ENCODE peak calls at places on chromosomes 1 and 21, in ten cellular contexts. One of them, this sample, is unnamed.

GRCh38 chr1:148317288-148317985 is 165.4 kb upstream of the NBPF11 start:
- DNase-seq in CD4-positive, alpha-beta T cell: no peak
- DNase-seq in BE2C: no peak
- DNase-seq in thoracic aorta: no peak
- DNase-seq in heart left ventricle: no peak
- DNase-seq in neural crest cell: no peak
- DNase-seq in left ventricle myocardium inferior: no peak
- DNase-seq in AG09309: no peak
- DNase-seq in GM13977: no peak
- DNase-seq in SK-N-SH: no peak
- DNase-seq in this sample: no peak

GRCh38 chr21:37220433-37220980 is 46.6 kb downstream of the VPS26C start:
- DNase-seq in CD4-positive, alpha-beta T cell: no peak
- DNase-seq in BE2C: no peak
- DNase-seq in thoracic aorta: no peak
- DNase-seq in heart left ventricle: no peak
- DNase-seq in neural crest cell: no peak
- DNase-seq in left ventricle myocardium inferior: no peak
- DNase-seq in AG09309: no peak
- DNase-seq in GM13977: peak
- DNase-seq in SK-N-SH: peak
- DNase-seq in this sample: no peak

GRCh38 chr1:162218975-162219374 is 149.5 kb downstream of the NOS1AP start:
- DNase-seq in CD4-positive, alpha-beta T cell: no peak
- DNase-seq in BE2C: no peak
- DNase-seq in thoracic aorta: no peak
- DNase-seq in heart left ventricle: no peak
- DNase-seq in neural crest cell: no peak
- DNase-seq in left ventricle myocardium inferior: no peak
- DNase-seq in AG09309: no peak
- DNase-seq in GM13977: no peak
- DNase-seq in SK-N-SH: no peak
- DNase-seq in this sample: no peak

GRCh38 chr1:173043253-173043652 is 7.5 kb downstream of the TNFSF18 start:
- DNase-seq in CD4-positive, alpha-beta T cell: no peak
- DNase-seq in BE2C: no peak
- DNase-seq in thoracic aorta: no peak
- DNase-seq in heart left ventricle: no peak
- DNase-seq in neural crest cell: no peak
- DNase-seq in left ventricle myocardium inferior: no peak
- DNase-seq in AG09309: no peak
- DNase-seq in GM13977: no peak
- DNase-seq in SK-N-SH: no peak
- DNase-seq in this sample: no peak

GRCh38 chr1:230066036-230066435 is 1.0 kb upstream of the GALNT2 start:
- DNase-seq in CD4-positive, alpha-beta T cell: no peak
- DNase-seq in BE2C: no peak
- DNase-seq in thoracic aorta: no peak
- DNase-seq in heart left ventricle: no peak
- DNase-seq in neural crest cell: no peak
- DNase-seq in left ventricle myocardium inferior: no peak
- DNase-seq in AG09309: no peak
- DNase-seq in GM13977: no peak
- DNase-seq in SK-N-SH: no peak
- DNase-seq in this sample: no peak

GRCh38 chr1:162873671-162874666 is 13.0 kb upstream of the CCDC190 start:
- DNase-seq in CD4-positive, alpha-beta T cell: no peak
- DNase-seq in BE2C: no peak
- DNase-seq in thoracic aorta: no peak
- DNase-seq in heart left ventricle: no peak
- DNase-seq in neural crest cell: no peak
- DNase-seq in left ventricle myocardium inferior: no peak
- DNase-seq in AG09309: peak
- DNase-seq in GM13977: no peak
- DNase-seq in SK-N-SH: no peak
- DNase-seq in this sample: no peak

GRCh38 chr1:182626527-182626926 is 22.3 kb upstream of the RGS16 start:
- DNase-seq in CD4-positive, alpha-beta T cell: no peak
- DNase-seq in BE2C: no peak
- DNase-seq in thoracic aorta: no peak
- DNase-seq in heart left ventricle: no peak
- DNase-seq in neural crest cell: no peak
- DNase-seq in left ventricle myocardium inferior: no peak
- DNase-seq in AG09309: no peak
- DNase-seq in GM13977: no peak
- DNase-seq in SK-N-SH: no peak
- DNase-seq in this sample: no peak

GRCh38 chr1:22662318-22662717 is 9.3 kb downstream of the C1QB start:
- DNase-seq in CD4-positive, alpha-beta T cell: no peak
- DNase-seq in BE2C: peak
- DNase-seq in thoracic aorta: no peak
- DNase-seq in heart left ventricle: peak
- DNase-seq in neural crest cell: no peak
- DNase-seq in left ventricle myocardium inferior: peak
- DNase-seq in AG09309: no peak
- DNase-seq in GM13977: peak
- DNase-seq in SK-N-SH: peak
- DNase-seq in this sample: peak

GRCh38 chr21:27101533-27101932 is 134.6 kb upstream of the ADAMTS5 start:
- DNase-seq in CD4-positive, alpha-beta T cell: no peak
- DNase-seq in BE2C: no peak
- DNase-seq in thoracic aorta: no peak
- DNase-seq in heart left ventricle: no peak
- DNase-seq in neural crest cell: no peak
- DNase-seq in left ventricle myocardium inferior: no peak
- DNase-seq in AG09309: no peak
- DNase-seq in GM13977: no peak
- DNase-seq in SK-N-SH: no peak
- DNase-seq in this sample: no peak

GRCh38 chr1:174974711-174975111 is 25.0 kb upstream of the CACYBP start:
- DNase-seq in CD4-positive, alpha-beta T cell: no peak
- DNase-seq in BE2C: peak
- DNase-seq in thoracic aorta: no peak
- DNase-seq in heart left ventricle: peak
- DNase-seq in neural crest cell: no peak
- DNase-seq in left ventricle myocardium inferior: peak
- DNase-seq in AG09309: no peak
- DNase-seq in GM13977: no peak
- DNase-seq in SK-N-SH: peak
- DNase-seq in this sample: peak

GRCh38 chr1:176448340-176448739 is 14.6 kb upstream of the PAPPA2 start:
- DNase-seq in CD4-positive, alpha-beta T cell: no peak
- DNase-seq in BE2C: no peak
- DNase-seq in thoracic aorta: no peak
- DNase-seq in heart left ventricle: no peak
- DNase-seq in neural crest cell: no peak
- DNase-seq in left ventricle myocardium inferior: no peak
- DNase-seq in AG09309: no peak
- DNase-seq in GM13977: no peak
- DNase-seq in SK-N-SH: no peak
- DNase-seq in this sample: no peak

GRCh38 chr1:176445402-176445801 is 17.6 kb upstream of the PAPPA2 start:
- DNase-seq in CD4-positive, alpha-beta T cell: no peak
- DNase-seq in BE2C: no peak
- DNase-seq in thoracic aorta: no peak
- DNase-seq in heart left ventricle: no peak
- DNase-seq in neural crest cell: no peak
- DNase-seq in left ventricle myocardium inferior: no peak
- DNase-seq in AG09309: no peak
- DNase-seq in GM13977: no peak
- DNase-seq in SK-N-SH: no peak
- DNase-seq in this sample: no peak

DNA sequence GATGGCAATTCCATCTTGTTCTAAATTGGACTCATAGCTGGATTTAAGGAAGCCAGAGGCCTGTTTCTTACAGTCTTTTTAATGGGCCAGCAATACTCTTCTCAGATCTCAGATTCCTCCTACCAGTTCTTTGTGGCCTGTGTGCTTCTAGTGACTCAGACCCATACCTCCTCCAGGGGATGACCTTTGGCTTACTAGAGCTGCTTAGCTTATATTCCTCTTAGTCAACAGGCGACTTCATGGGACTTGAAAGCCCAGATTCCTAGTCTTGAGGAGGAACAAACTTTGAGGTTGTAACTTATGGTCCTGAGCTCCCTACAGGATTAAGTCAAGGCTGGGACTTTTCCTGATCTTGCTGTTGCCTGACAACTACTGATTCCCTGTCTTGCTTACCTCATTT is 12.4 kb upstream of the PAPPA2 start:
- DNase-seq in CD4-positive, alpha-beta T cell: no peak
- DNase-seq in BE2C: no peak
- DNase-seq in thoracic aorta: no peak
- DNase-seq in heart left ventricle: no peak
- DNase-seq in neural crest cell: no peak
- DNase-seq in left ventricle myocardium inferior: no peak
- DNase-seq in AG09309: no peak
- DNase-seq in GM13977: no peak
- DNase-seq in SK-N-SH: no peak
- DNase-seq in this sample: no peak
- TF ChIP-seq CTCF in CD4-positive, alpha-beta T cell: no peak
- TF ChIP-seq CTCF in BE2C: no peak
- TF ChIP-seq CTCF in thoracic aorta: no peak
- TF ChIP-seq CTCF in heart left ventricle: no peak
- TF ChIP-seq CTCF in neural crest cell: no peak
- TF ChIP-seq CTCF in left ventricle myocardium inferior: no peak
- TF ChIP-seq CTCF in AG09309: no peak
- TF ChIP-seq CTCF in GM13977: no peak
- TF ChIP-seq CTCF in SK-N-SH: no peak
- TF ChIP-seq CTCF in this sample: no peak

DNA sequence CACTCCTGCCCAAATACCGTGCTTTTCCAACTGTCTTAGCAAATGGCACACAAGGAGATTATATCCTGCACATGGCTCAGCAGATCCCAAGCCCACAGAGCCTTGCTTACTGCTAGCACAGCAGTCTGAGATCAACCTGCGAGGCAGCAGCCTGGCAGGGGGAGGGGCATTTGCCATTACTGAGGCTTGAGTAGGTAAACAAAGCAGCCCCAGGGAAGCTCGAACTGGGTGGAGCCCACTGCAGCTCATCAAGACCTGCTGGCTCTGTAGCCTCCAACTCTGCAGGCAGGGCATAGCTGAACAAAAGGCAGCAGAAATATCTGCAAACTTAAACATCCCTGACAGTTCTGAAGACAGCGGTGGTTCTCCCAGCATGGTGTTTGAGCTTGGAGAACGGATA is 70.1 kb upstream of the PTBP2 start:
- DNase-seq in CD4-positive, alpha-beta T cell: no peak
- DNase-seq in BE2C: no peak
- DNase-seq in thoracic aorta: no peak
- DNase-seq in heart left ventricle: no peak
- DNase-seq in neural crest cell: no peak
- DNase-seq in left ventricle myocardium inferior: no peak
- DNase-seq in AG09309: no peak
- DNase-seq in GM13977: no peak
- DNase-seq in SK-N-SH: no peak
- DNase-seq in this sample: no peak
- TF ChIP-seq CTCF in CD4-positive, alpha-beta T cell: no peak
- TF ChIP-seq CTCF in BE2C: no peak
- TF ChIP-seq CTCF in thoracic aorta: no peak
- TF ChIP-seq CTCF in heart left ventricle: no peak
- TF ChIP-seq CTCF in neural crest cell: no peak
- TF ChIP-seq CTCF in left ventricle myocardium inferior: no peak
- TF ChIP-seq CTCF in AG09309: no peak
- TF ChIP-seq CTCF in GM13977: no peak
- TF ChIP-seq CTCF in SK-N-SH: no peak
- TF ChIP-seq CTCF in this sample: no peak

GRCh38 chr1:115118086-115118485 is 28.8 kb upstream of the TSPAN2 start:
- DNase-seq in CD4-positive, alpha-beta T cell: no peak
- DNase-seq in BE2C: no peak
- DNase-seq in thoracic aorta: no peak
- DNase-seq in heart left ventricle: no peak
- DNase-seq in neural crest cell: no peak
- DNase-seq in left ventricle myocardium inferior: no peak
- DNase-seq in AG09309: no peak
- DNase-seq in GM13977: no peak
- DNase-seq in SK-N-SH: no peak
- DNase-seq in this sample: no peak

GRCh38 chr1:115116511-115116910 is 27.2 kb upstream of the TSPAN2 start:
- DNase-seq in CD4-positive, alpha-beta T cell: no peak
- DNase-seq in BE2C: no peak
- DNase-seq in thoracic aorta: no peak
- DNase-seq in heart left ventricle: no peak
- DNase-seq in neural crest cell: no peak
- DNase-seq in left ventricle myocardium inferior: no peak
- DNase-seq in AG09309: no peak
- DNase-seq in GM13977: no peak
- DNase-seq in SK-N-SH: no peak
- DNase-seq in this sample: no peak

GRCh38 chr1:115115521-115116161 is 26.3 kb upstream of the TSPAN2 start:
- DNase-seq in CD4-positive, alpha-beta T cell: no peak
- DNase-seq in BE2C: no peak
- DNase-seq in thoracic aorta: no peak
- DNase-seq in heart left ventricle: no peak
- DNase-seq in neural crest cell: no peak
- DNase-seq in left ventricle myocardium inferior: no peak
- DNase-seq in AG09309: no peak
- DNase-seq in GM13977: no peak
- DNase-seq in SK-N-SH: no peak
- DNase-seq in this sample: no peak

GRCh38 chr1:115117303-115117702 is 28.0 kb upstream of the TSPAN2 start:
- DNase-seq in CD4-positive, alpha-beta T cell: no peak
- DNase-seq in BE2C: no peak
- DNase-seq in thoracic aorta: no peak
- DNase-seq in heart left ventricle: no peak
- DNase-seq in neural crest cell: no peak
- DNase-seq in left ventricle myocardium inferior: no peak
- DNase-seq in AG09309: no peak
- DNase-seq in GM13977: no peak
- DNase-seq in SK-N-SH: no peak
- DNase-seq in this sample: no peak

DNA sequence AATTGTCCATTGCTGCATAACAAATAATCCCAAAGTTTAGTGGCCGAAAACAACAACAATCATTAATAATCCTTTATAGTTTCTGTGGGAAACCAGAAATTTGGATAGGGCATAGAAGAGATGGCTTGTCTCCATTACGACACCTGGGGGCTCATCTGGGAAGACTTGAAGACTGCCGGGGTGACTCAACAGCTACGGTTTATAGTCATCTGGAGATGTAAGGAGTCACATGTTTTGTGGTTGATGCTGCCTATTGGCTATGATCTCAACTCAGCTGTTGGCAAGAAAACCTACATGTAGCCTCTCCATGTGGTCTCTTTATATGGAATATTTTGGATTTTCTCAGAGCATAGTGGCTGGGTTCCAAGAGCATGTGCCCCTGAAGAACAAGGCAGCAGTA is 29.3 kb upstream of the TSPAN2 start:
- DNase-seq in CD4-positive, alpha-beta T cell: no peak
- DNase-seq in BE2C: no peak
- DNase-seq in thoracic aorta: no peak
- DNase-seq in heart left ventricle: no peak
- DNase-seq in neural crest cell: no peak
- DNase-seq in left ventricle myocardium inferior: no peak
- DNase-seq in AG09309: no peak
- DNase-seq in GM13977: no peak
- DNase-seq in SK-N-SH: no peak
- DNase-seq in this sample: no peak
- TF ChIP-seq CTCF in CD4-positive, alpha-beta T cell: no peak
- TF ChIP-seq CTCF in BE2C: no peak
- TF ChIP-seq CTCF in thoracic aorta: no peak
- TF ChIP-seq CTCF in heart left ventricle: no peak
- TF ChIP-seq CTCF in neural crest cell: no peak
- TF ChIP-seq CTCF in left ventricle myocardium inferior: no peak
- TF ChIP-seq CTCF in AG09309: no peak
- TF ChIP-seq CTCF in GM13977: no peak
- TF ChIP-seq CTCF in SK-N-SH: no peak
- TF ChIP-seq CTCF in this sample: no peak

GRCh38 chr1:202589190-202589680 is 121.0 kb downstream of the SYT2 start:
- DNase-seq in CD4-positive, alpha-beta T cell: no peak
- DNase-seq in BE2C: peak
- DNase-seq in thoracic aorta: peak
- DNase-seq in heart left ventricle: peak
- DNase-seq in neural crest cell: peak
- DNase-seq in left ventricle myocardium inferior: peak
- DNase-seq in AG09309: peak
- DNase-seq in GM13977: no peak
- DNase-seq in SK-N-SH: peak
- DNase-seq in this sample: no peak
- TF ChIP-seq CTCF in CD4-positive, alpha-beta T cell: no peak
- TF ChIP-seq CTCF in BE2C: peak
- TF ChIP-seq CTCF in thoracic aorta: peak
- TF ChIP-seq CTCF in heart left ventricle: no peak
- TF ChIP-seq CTCF in neural crest cell: peak
- TF ChIP-seq CTCF in left ventricle myocardium inferior: no peak
- TF ChIP-seq CTCF in AG09309: no peak
- TF ChIP-seq CTCF in GM13977: no peak
- TF ChIP-seq CTCF in SK-N-SH: peak
- TF ChIP-seq CTCF in this sample: no peak

This sample was measured in glutamatergic neuron.